ENCODE peak calls at places on chromosomes 6 and 20, in six cellular contexts. I, Z, S, L, A and H are unnamed samples.

GRCh38 chr6:22613695-22614094 is 44.3 kb downstream of the HDGFL1 start:
- DNase-seq in I (no peak), Z (no peak), S (peak; percentile 89), L (no peak), A (peak; percentile 94), H (no peak)

GRCh38 chr20:35539756-35540212 is 2.1 kb upstream of the ERGIC3 start:
- DNase-seq in I (no peak), Z (peak; percentile 20), S (peak; percentile 52), L (peak; percentile 59), A (no peak), H (no peak)

GRCh38 chr20:33477386-33478234 is 12.3 kb upstream of the CBFA2T2 start:
- DNase-seq in I (no peak), Z (no peak), S (no peak), L (no peak), A (no peak), H (no peak)

GRCh38 chr20:4563534-4563933 is 158.2 kb upstream of the PRND start:
- DNase-seq in I (no peak), Z (peak; percentile 8), S (peak; percentile 87), L (peak; percentile 42), A (peak; percentile 85), H (no peak)

GRCh38 chr6:144330017-144330416 is 44.9 kb downstream of the UTRN start:
- DNase-seq in I (no peak), Z (no peak), S (no peak), L (no peak), A (no peak), H (no peak)

GRCh38 chr6:17096657-17097056 is 5.2 kb upstream of the STMND1 start:
- DNase-seq in I (no peak), Z (no peak), S (no peak), L (no peak), A (no peak), H (no peak)

GRCh38 chr6:4225207-4225872 is 90.0 kb upstream of the ECI2 start:
- DNase-seq in I (no peak), Z (no peak), S (peak; percentile 58), L (no peak), A (no peak), H (no peak)

GRCh38 chr20:40860487-40860902 is 168.1 kb upstream of the TOP1 start:
- DNase-seq in I (no peak), Z (no peak), S (peak; percentile 84), L (no peak), A (no peak), H (no peak)

GRCh38 chr20:36435799-36436541 is 105.3 kb upstream of the MYL9 start:
- DNase-seq in I (no peak), Z (peak; percentile 86), S (peak; percentile 53), L (peak; percentile 92), A (peak; percentile 70), H (peak; percentile 45)

GRCh38 chr6:8054276-8054675 is 9.9 kb downstream of the BLOC1S5 start:
- DNase-seq in I (no peak), Z (no peak), S (no peak), L (no peak), A (no peak), H (no peak)

GRCh38 chr6:113920663-113921267 is 50.2 kb downstream of the HDAC2 start:
- DNase-seq in I (no peak), Z (no peak), S (no peak), L (no peak), A (no peak), H (no peak)

GRCh38 chr6:131003419-131004386 is 59.3 kb downstream of the EPB41L2 start:
- DNase-seq in I (no peak), Z (no peak), S (no peak), L (no peak), A (no peak), H (no peak)

GRCh38 chr20:10505320-10506226 is 70.5 kb downstream of the SLX4IP start:
- DNase-seq in I (no peak), Z (no peak), S (peak; percentile 65), L (no peak), A (no peak), H (no peak)

GRCh38 chr6:6495851-6496250 is 92.7 kb upstream of the LY86 start:
- DNase-seq in I (no peak), Z (no peak), S (no peak), L (no peak), A (no peak), H (no peak)

GRCh38 chr6:141164042-141164748 is 968.5 kb upstream of the GJE1 start:
- DNase-seq in I (no peak), Z (no peak), S (peak; percentile 67), L (no peak), A (no peak), H (no peak)

GRCh38 chr6:14280006-14280510 is 162.5 kb downstream of the CD83 start:
- DNase-seq in I (no peak), Z (no peak), S (no peak), L (no peak), A (no peak), H (no peak)

GRCh38 chr20:44930517-44931168 is 20.8 kb downstream of the PABPC1L start:
- DNase-seq in I (no peak), Z (no peak), S (no peak), L (no peak), A (no peak), H (no peak)

GRCh38 chr6:13794184-13794583 is 20.2 kb downstream of the MCUR1 start:
- DNase-seq in I (peak; percentile 49), Z (no peak), S (peak; percentile 62), L (peak; percentile 24), A (peak; percentile 58), H (no peak)

GRCh38 chr6:128725271-128726233 is 157.4 kb upstream of the LAMA2 start:
- DNase-seq in I (peak; percentile 1), Z (peak; percentile 32), S (peak; percentile 69), L (peak; percentile 31), A (peak; percentile 60), H (no peak)

GRCh38 chr6:105207524-105208269 is 27.9 kb upstream of the POPDC3 start:
- DNase-seq in I (no peak), Z (no peak), S (no peak), L (no peak), A (peak; percentile 83), H (no peak)

GRCh38 chr20:13995086-13995665 is at the start of gene MACROD2:
- DNase-seq in I (no peak), Z (peak; percentile 30), S (peak; percentile 83), L (peak; percentile 14), A (peak; percentile 45), H (no peak)

GRCh38 chr6:116447496-116448011 is 13.6 kb upstream of the CALHM6 start:
- DNase-seq in I (peak; percentile 17), Z (no peak), S (peak; percentile 98), L (no peak), A (peak; percentile 27), H (no peak)

GRCh38 chr20:57214427-57214826 is 52.0 kb downstream of the BMP7 start:
- DNase-seq in I (no peak), Z (no peak), S (no peak), L (no peak), A (no peak), H (no peak)

GRCh38 chr6:83430606-83431544 is at the start of gene ME1:
- DNase-seq in I (peak; percentile 89), Z (peak; percentile 28), S (peak; percentile 77), L (peak; percentile 32), A (peak; percentile 87), H (peak; percentile 35)

GRCh38 chr20:24693466-24694156 is 224.2 kb downstream of the SYNDIG1 start:
- DNase-seq in I (no peak), Z (no peak), S (no peak), L (no peak), A (no peak), H (no peak)

GRCh38 chr6:1281746-1282145 is 30.2 kb upstream of the FOXQ1 start:
- DNase-seq in I (no peak), Z (no peak), S (no peak), L (no peak), A (no peak), H (no peak)

GRCh38 chr6:68760941-68761676 is 126.0 kb downstream of the ADGRB3 start:
- DNase-seq in I (no peak), Z (no peak), S (no peak), L (no peak), A (no peak), H (no peak)

GRCh38 chr20:11810316-11811130 is 107.2 kb upstream of the BTBD3 start:
- DNase-seq in I (peak; percentile 10), Z (no peak), S (peak; percentile 43), L (no peak), A (peak; percentile 14), H (no peak)

GRCh38 chr20:63114693-63115069 is 101.2 kb downstream of the YTHDF1 start:
- DNase-seq in I (no peak), Z (no peak), S (no peak), L (no peak), A (no peak), H (no peak)

GRCh38 chr6:168877821-168878282 is 375.8 kb downstream of the THBS2 start:
- DNase-seq in I (no peak), Z (no peak), S (no peak), L (no peak), A (no peak), H (no peak)

GRCh38 chr6:68071740-68072139 is 563.3 kb upstream of the ADGRB3 start:
- DNase-seq in I (no peak), Z (no peak), S (peak; percentile 23), L (no peak), A (no peak), H (no peak)

GRCh38 chr6:42774201-42774600 is 7.7 kb upstream of the BICRAL start:
- DNase-seq in I (no peak), Z (peak; percentile 45), S (no peak), L (peak; percentile 68), A (no peak), H (no peak)

GRCh38 chr6:120869397-120869796 is 464.9 kb downstream of the TBC1D32 start:
- DNase-seq in I (no peak), Z (no peak), S (peak; percentile 1), L (no peak), A (no peak), H (no peak)

GRCh38 chr6:88031550-88031949 is 16.1 kb upstream of the SPACA1 start:
- DNase-seq in I (no peak), Z (no peak), S (peak; percentile 1), L (no peak), A (no peak), H (no peak)

GRCh38 chr6:169943521-169944337 is 192.3 kb downstream of the ERMARD start:
- DNase-seq in I (no peak), Z (no peak), S (no peak), L (no peak), A (no peak), H (no peak)

GRCh38 chr20:15643713-15644112 is 929.5 kb downstream of the KIF16B start:
- DNase-seq in I (no peak), Z (no peak), S (peak; percentile 23), L (no peak), A (no peak), H (no peak)

GRCh38 chr6:165231581-165232276 is 77.7 kb downstream of the C6orf118 start:
- DNase-seq in I (no peak), Z (no peak), S (peak; percentile 50), L (no peak), A (no peak), H (no peak)